ENCODE peak calls at places on chromosome 18, in six cellular contexts. P is CD8-positive, alpha-beta memory T cell; T is breast epithelium; G is CD8-positive, alpha-beta T cell; O is K562; L is prostate gland. F is an unnamed sample.
A peak's percentile ranks its signal among the peaks of the same experiment; 100 is the strongest.

GRCh38 chr18:35728676-35729075 is 147.1 kb downstream of the GALNT1 start:
- DNase-seq in P (no peak), T (no peak), G (no peak), O (no peak), L (no peak), F (no peak)

GRCh38 chr18:34691626-34692025 is 18.5 kb upstream of the DTNA start:
- DNase-seq in P (no peak), T (no peak), G (no peak), O (no peak), L (no peak), F (no peak)

GRCh38 chr18:76518543-76519155 is 23.6 kb upstream of the ZNF516 start:
- DNase-seq in P (no peak), T (no peak), G (no peak), O (no peak), L (no peak), F (no peak)

GRCh38 chr18:6056171-6056932 is 161.0 kb upstream of the TMEM200C start:
- DNase-seq in P (no peak), T (no peak), G (no peak), O (no peak), L (no peak), F (no peak)

GRCh38 chr18:52236134-52236533 is 103.9 kb upstream of the DCC start:
- DNase-seq in P (no peak), T (no peak), G (no peak), O (no peak), L (no peak), F (no peak)

GRCh38 chr18:24827500-24827899 is 367.1 kb downstream of the HRH4 start:
- DNase-seq in P (no peak), T (no peak), G (no peak), O (no peak), L (no peak), F (no peak)

GRCh38 chr18:1002653-1003178 is 98.0 kb downstream of the ADCYAP1 start:
- DNase-seq in P (no peak), T (no peak), G (no peak), O (no peak), L (no peak), F (no peak)

GRCh38 chr18:79396431-79397287 is 929 bp downstream of the NFATC1 start:
- DNase-seq in P (peak; percentile 58), T (no peak), G (peak; percentile 44), O (no peak), L (peak; percentile 58), F (peak; percentile 53)

GRCh38 chr18:13387856-13388548 is 169.4 kb downstream of the LDLRAD4 start:
- DNase-seq in P (no peak), T (no peak), G (peak; percentile 5), O (no peak), L (no peak), F (no peak)

GRCh38 chr18:45854036-45854586 is 28.6 kb downstream of the SIGLEC15 start:
- DNase-seq in P (no peak), T (no peak), G (no peak), O (no peak), L (no peak), F (no peak)

GRCh38 chr18:68532328-68532885 is 182.5 kb downstream of the TMX3 start:
- DNase-seq in P (no peak), T (no peak), G (no peak), O (no peak), L (no peak), F (peak; percentile 4)

GRCh38 chr18:5890606-5891360 is 4.5 kb downstream of the TMEM200C start:
- DNase-seq in P (no peak), T (no peak), G (no peak), O (no peak), L (no peak), F (peak; percentile 16)

GRCh38 chr18:57748770-57749603 is 54.1 kb downstream of the ATP8B1 start:
- DNase-seq in P (no peak), T (no peak), G (no peak), O (no peak), L (peak; percentile 54), F (no peak)

GRCh38 chr18:50560681-50561629 is 1.1 kb downstream of the MAPK4 start:
- DNase-seq in P (no peak), T (no peak), G (no peak), O (no peak), L (peak; percentile 11), F (no peak)

GRCh38 chr18:35406666-35407065 is 29.5 kb upstream of the ZNF396 start:
- DNase-seq in P (no peak), T (no peak), G (no peak), O (no peak), L (no peak), F (no peak)

GRCh38 chr18:75377258-75377657 is 50.2 kb downstream of the SMIM21 start:
- DNase-seq in P (no peak), T (no peak), G (no peak), O (no peak), L (no peak), F (no peak)

GRCh38 chr18:30487962-30488361 is 554.6 kb downstream of the DSC3 start:
- DNase-seq in P (no peak), T (no peak), G (no peak), O (no peak), L (no peak), F (no peak)

GRCh38 chr18:21452808-21453511 is 147.5 kb downstream of the ESCO1 start:
- DNase-seq in P (no peak), T (no peak), G (no peak), O (no peak), L (no peak), F (no peak)

GRCh38 chr18:79788096-79789085 is 9.3 kb upstream of the KCNG2 start:
- DNase-seq in P (peak; percentile 36), T (no peak), G (no peak), O (no peak), L (no peak), F (no peak)

GRCh38 chr18:51082571-51083264 is 52.7 kb downstream of the SMAD4 start:
- DNase-seq in P (no peak), T (no peak), G (no peak), O (no peak), L (no peak), F (no peak)

GRCh38 chr18:26656944-26657536 is 108.7 kb upstream of the KCTD1 start:
- DNase-seq in P (no peak), T (peak; percentile 66), G (no peak), O (no peak), L (peak; percentile 75), F (peak; percentile 67)

GRCh38 chr18:36628435-36629094 is 200.2 kb downstream of the TPGS2 start:
- DNase-seq in P (no peak), T (no peak), G (no peak), O (no peak), L (no peak), F (no peak)

GRCh38 chr18:75132068-75132467 is 76.9 kb downstream of the PTGR3 start:
- DNase-seq in P (no peak), T (no peak), G (no peak), O (no peak), L (no peak), F (no peak)

DNA sequence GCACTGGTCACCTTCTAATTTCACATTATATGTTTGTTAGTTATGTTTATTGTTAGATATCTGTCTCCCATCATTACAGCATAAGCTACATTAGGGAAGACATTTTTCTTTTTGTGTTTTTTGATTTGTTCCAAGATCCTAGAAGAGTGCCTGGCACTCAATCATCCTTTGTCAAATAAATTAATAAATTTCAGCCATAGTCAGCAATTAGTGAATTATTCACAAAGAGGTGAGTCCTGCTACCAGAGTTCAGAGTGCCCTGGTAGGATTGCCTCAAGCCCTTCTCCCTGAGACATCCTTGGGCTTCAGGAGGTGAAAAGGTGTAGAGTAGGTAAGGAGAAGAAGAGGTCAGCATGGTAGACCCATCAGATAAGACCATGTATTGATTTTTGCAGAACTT is 186.2 kb upstream of the CTAGE1 start:
- DNase-seq in P (no peak), T (no peak), G (no peak), O (no peak), L (no peak), F (no peak)
- H3K27ac ChIP-seq in P (no peak overlapping the region), T (peak overlapping the region; percentile 74), G (no peak overlapping the region), O (no peak overlapping the region), L (no peak overlapping the region), F (no peak overlapping the region)

GRCh38 chr18:63057707-63058106 is 261.9 kb downstream of the BCL2 start:
- DNase-seq in P (no peak), T (no peak), G (no peak), O (no peak), L (no peak), F (no peak)

GRCh38 chr18:63046375-63046774 is 273.2 kb downstream of the BCL2 start:
- DNase-seq in P (no peak), T (no peak), G (no peak), O (no peak), L (no peak), F (no peak)

GRCh38 chr18:63051928-63052327 is 267.6 kb downstream of the BCL2 start:
- DNase-seq in P (no peak), T (no peak), G (no peak), O (no peak), L (no peak), F (no peak)
- H3K27ac ChIP-seq in P (no peak overlapping the region), T (no peak overlapping the region), G (no peak overlapping the region), O (no peak overlapping the region), L (no peak overlapping the region), F (no peak overlapping the region)

GRCh38 chr18:23259701-23260661 is 124.7 kb downstream of the CABLES1 start:
- DNase-seq in P (no peak), T (peak; percentile 78), G (peak; percentile 28), O (peak; percentile 66), L (peak; percentile 69), F (peak; percentile 71)

GRCh38 chr18:23263551-23264235 is 128.4 kb downstream of the CABLES1 start:
- DNase-seq in P (no peak), T (no peak), G (no peak), O (no peak), L (no peak), F (no peak)

GRCh38 chr18:23257686-23258565 is 122.6 kb downstream of the CABLES1 start:
- DNase-seq in P (no peak), T (no peak), G (no peak), O (no peak), L (no peak), F (no peak)

GRCh38 chr18:23258566-23259265 is 123.4 kb downstream of the CABLES1 start:
- DNase-seq in P (no peak), T (no peak), G (no peak), O (no peak), L (no peak), F (no peak)

GRCh38 chr18:23260932-23261590 is 125.8 kb downstream of the CABLES1 start:
- DNase-seq in P (no peak), T (no peak), G (no peak), O (no peak), L (no peak), F (no peak)
- H3K27ac ChIP-seq in P (no peak overlapping the region), T (peak overlapping the region; percentile 95), G (no peak overlapping the region), O (no peak overlapping the region), L (peak overlapping the region; percentile 72), F (no peak overlapping the region)

GRCh38 chr18:58967643-58968291 is 103.1 kb downstream of the ZNF532 start:
- DNase-seq in P (no peak), T (no peak), G (no peak), O (no peak), L (no peak), F (no peak)

GRCh38 chr18:58962331-58962730 is 97.7 kb downstream of the ZNF532 start:
- DNase-seq in P (no peak), T (no peak), G (no peak), O (no peak), L (no peak), F (no peak)

GRCh38 chr18:58965930-58966662 is 101.4 kb downstream of the ZNF532 start:
- DNase-seq in P (no peak), T (no peak), G (no peak), O (no peak), L (no peak), F (no peak)

GRCh38 chr18:58966704-58967103 is 102.0 kb downstream of the ZNF532 start:
- DNase-seq in P (no peak), T (no peak), G (no peak), O (no peak), L (no peak), F (no peak)

GRCh38 chr18:58965291-58965929 is 100.7 kb downstream of the ZNF532 start:
- DNase-seq in P (no peak), T (no peak), G (no peak), O (no peak), L (no peak), F (no peak)
- H3K27ac ChIP-seq in P (no peak overlapping the region), T (no peak overlapping the region), G (no peak overlapping the region), O (no peak overlapping the region), L (peak overlapping the region; percentile 87), F (peak overlapping the region; percentile 14)